ENCODE peak calls at places on chromosomes 4 and X, in six cellular contexts. S is K562, K is GM12878, D is HepG2, G is GM12892, V is H1. R is an unnamed sample.

GRCh38 chr4:5638316-5638715 is 70.0 kb downstream of the EVC2 start:
- DNase-seq in S (no peak), K (no peak), D (no peak), G (no peak), V (no peak), R (no peak)

GRCh38 chr4:86961605-86962295 is 26.9 kb downstream of the AFF1 start:
- DNase-seq in S (peak), K (peak), D (no peak), G (no peak), V (no peak), R (no peak)

GRCh38 chr4:133190098-133190497 is 41.0 kb downstream of the PCDH10 start:
- DNase-seq in S (no peak), K (no peak), D (no peak), G (no peak), V (no peak), R (no peak)

GRCh38 chr4:141686146-141686775 is 49.9 kb downstream of the IL15 start:
- DNase-seq in S (no peak), K (no peak), D (no peak), G (no peak), V (no peak), R (no peak)

GRCh38 chrX:1451676-1452496 is 823 bp downstream of the ASMTL start:
- DNase-seq in S (no peak), K (no peak), D (no peak), G (no peak), V (no peak), R (no peak)

GRCh38 chrX:88397551-88397950 is 349.5 kb upstream of the CPXCR1 start:
- DNase-seq in S (no peak), K (no peak), D (no peak), G (no peak), V (no peak), R (no peak)

GRCh38 chr4:77818667-77819408 is at the start of gene CNOT6L:
- DNase-seq in S (peak), K (no peak), D (no peak), G (peak), V (no peak), R (peak)

GRCh38 chr4:108013332-108013731 is 23.6 kb downstream of the HADH start:
- DNase-seq in S (no peak), K (no peak), D (no peak), G (no peak), V (no peak), R (no peak)

GRCh38 chrX:132631579-132632232 is 142.9 kb upstream of the MBNL3 start:
- DNase-seq in S (peak), K (no peak), D (peak), G (no peak), V (no peak), R (no peak)

GRCh38 chr4:147772459-147772969 is 40.6 kb downstream of the ARHGAP10 start:
- DNase-seq in S (no peak), K (no peak), D (no peak), G (no peak), V (no peak), R (no peak)

GRCh38 chr4:141898336-141898735 is 262.0 kb downstream of the IL15 start:
- DNase-seq in S (no peak), K (no peak), D (no peak), G (no peak), V (no peak), R (no peak)

GRCh38 chr4:41142946-41143720 is 71.2 kb downstream of the APBB2 start:
- DNase-seq in S (no peak), K (no peak), D (no peak), G (no peak), V (no peak), R (no peak)

GRCh38 chr4:159455675-159456235 is 352.9 kb downstream of the RAPGEF2 start:
- DNase-seq in S (peak), K (no peak), D (peak), G (no peak), V (no peak), R (no peak)

GRCh38 chr4:128979934-128980333 is 113.4 kb downstream of the SCLT1 start:
- DNase-seq in S (no peak), K (no peak), D (no peak), G (no peak), V (no peak), R (no peak)

GRCh38 chr4:79034544-79034943 is 95.3 kb upstream of the PAQR3 start:
- DNase-seq in S (no peak), K (no peak), D (no peak), G (no peak), V (no peak), R (no peak)

GRCh38 chr4:4625488-4625887 is 83.6 kb upstream of the STX18 start:
- DNase-seq in S (no peak), K (no peak), D (no peak), G (no peak), V (no peak), R (no peak)

GRCh38 chrX:16892504-16893362 is 22.6 kb upstream of the RBBP7 start:
- DNase-seq in S (peak), K (peak), D (peak), G (peak), V (no peak), R (no peak)

GRCh38 chr4:47990145-47990544 is 26.3 kb downstream of the CNGA1 start:
- DNase-seq in S (no peak), K (no peak), D (no peak), G (no peak), V (no peak), R (no peak)

GRCh38 chr4:98689507-98690174 is 31.2 kb upstream of the TSPAN5 start:
- DNase-seq in S (no peak), K (no peak), D (no peak), G (no peak), V (no peak), R (no peak)

GRCh38 chr4:7430368-7430964 is 4.3 kb downstream of the PSAPL1 start:
- DNase-seq in S (no peak), K (no peak), D (no peak), G (no peak), V (peak), R (no peak)

GRCh38 chrX:82335772-82336171 is 1133.9 kb downstream of the SH3BGRL start:
- DNase-seq in S (no peak), K (no peak), D (no peak), G (no peak), V (no peak), R (no peak)

GRCh38 chrX:107454302-107454701 is 4.8 kb downstream of the FRMPD3 start:
- DNase-seq in S (no peak), K (no peak), D (no peak), G (no peak), V (no peak), R (no peak)

GRCh38 chrX:143095311-143095710 is 69.6 kb downstream of the SPANXN4 start:
- DNase-seq in S (no peak), K (no peak), D (no peak), G (no peak), V (no peak), R (no peak)

GRCh38 chr4:79163981-79164490 is 161.8 kb downstream of the NAA11 start:
- DNase-seq in S (no peak), K (no peak), D (no peak), G (no peak), V (no peak), R (no peak)

GRCh38 chrX:120653000-120653399 is 23.1 kb upstream of the C1GALT1C1 start:
- DNase-seq in S (no peak), K (no peak), D (no peak), G (no peak), V (no peak), R (no peak)

GRCh38 chrX:15908891-15909290 is 54.3 kb upstream of the AP1S2 start:
- DNase-seq in S (no peak), K (no peak), D (peak), G (no peak), V (no peak), R (no peak)

DNA sequence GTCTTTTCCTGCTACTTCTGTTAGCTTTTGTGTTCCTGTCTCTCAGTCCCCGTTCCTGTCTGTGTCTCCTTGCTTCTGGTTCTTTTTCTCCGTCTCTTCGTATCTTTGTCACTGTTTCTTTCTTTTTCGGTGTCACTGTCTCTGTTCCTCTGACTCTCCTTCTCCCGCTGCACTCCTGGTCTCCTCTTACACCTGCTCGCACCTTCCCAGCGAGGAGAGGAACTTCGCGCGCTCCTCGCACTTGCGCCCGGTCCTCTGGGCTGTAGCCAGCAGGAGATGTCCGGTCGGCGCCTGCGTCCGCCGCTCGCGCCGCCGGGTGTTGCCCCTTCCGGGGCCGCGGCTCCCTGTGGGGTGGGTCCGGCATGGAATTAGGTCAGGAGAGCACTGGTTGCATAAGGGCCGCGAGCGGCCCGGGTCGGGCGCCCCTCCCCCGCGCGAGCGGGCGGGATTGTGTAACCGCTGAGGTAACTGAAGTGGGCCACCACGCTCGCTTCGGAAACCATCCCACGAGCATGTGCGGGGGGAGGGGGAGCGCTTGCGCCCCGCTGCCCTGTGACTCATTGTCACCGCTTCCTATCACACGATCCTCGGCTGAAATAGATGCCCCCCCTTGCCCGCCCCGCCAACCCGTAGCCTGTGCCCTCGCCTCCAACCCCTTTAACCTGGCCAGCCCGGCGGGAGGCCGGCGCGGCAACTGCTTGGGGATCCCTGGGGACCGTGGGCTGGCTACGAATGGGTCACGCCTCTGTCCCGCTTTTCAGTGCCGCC is 1.6 kb downstream of the LONRF3 start:
- DNase-seq in S (peak), K (no peak), D (peak), G (peak), V (no peak), R (no peak)
- TF ChIP-seq POLR2A in S (peak), K (no peak), D (peak), G (no peak), V (no peak), R (no peak)

DNA sequence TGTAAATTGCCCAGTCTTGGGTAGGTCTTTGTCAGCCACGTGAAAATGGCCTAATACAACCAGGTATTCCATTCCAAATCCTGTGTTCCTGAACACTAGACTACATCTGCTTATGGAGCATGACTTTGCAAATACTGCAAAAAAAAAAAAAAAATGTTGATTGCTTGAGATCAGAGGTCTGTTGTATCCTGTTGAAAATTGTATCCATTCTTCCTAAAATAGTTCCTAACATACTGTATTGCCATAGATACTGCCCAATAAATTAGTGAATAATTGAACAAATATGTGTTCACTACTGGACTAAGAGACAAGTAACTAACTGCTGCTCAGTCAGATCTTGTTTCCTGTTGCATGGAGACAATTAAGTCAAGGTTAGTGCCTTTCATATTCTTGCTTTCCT is 164.3 kb upstream of the PABPC4L start:
- DNase-seq in S (no peak), K (no peak), D (no peak), G (no peak), V (no peak), R (no peak)
- TF ChIP-seq TAF1 in S (no peak), K (no peak), D (no peak), G (no peak), V (no peak), R (no peak)

GRCh38 chrX:116436358-116436816 is at the start of gene SLC6A14:
- DNase-seq in S (no peak), K (no peak), D (peak), G (no peak), V (no peak), R (no peak)
- TF ChIP-seq POLR2AphosphoS5 in S (no peak), K (no peak), D (peak), G (no peak), V (no peak), R (no peak)

GRCh38 chr4:161696957-161697356 is 466.8 kb downstream of the FSTL5 start:
- DNase-seq in S (no peak), K (no peak), D (no peak), G (no peak), V (peak), R (no peak)
- TF ChIP-seq POLR2A in S (no peak), K (no peak), D (no peak), G (no peak), V (no peak), R (no peak)

GRCh38 chr4:26723216-26723615 is 137.4 kb upstream of the STIM2 start:
- DNase-seq in S (no peak), K (peak), D (no peak), G (no peak), V (no peak), R (no peak)
- TF ChIP-seq TAF1 in S (no peak), K (no peak), D (no peak), G (no peak), V (no peak), R (no peak)

GRCh38 chr4:118995693-118996391 is 107.2 kb downstream of the SYNPO2 start:
- DNase-seq in S (no peak), K (no peak), D (no peak), G (no peak), V (no peak), R (no peak)
- TF ChIP-seq POLR2AphosphoS5 in S (no peak), K (no peak), D (no peak), G (no peak), V (no peak), R (no peak)

GRCh38 chrX:153509592-153509991 is 7.8 kb upstream of the ATP2B3 start:
- DNase-seq in S (no peak), K (no peak), D (no peak), G (no peak), V (no peak), R (no peak)

GRCh38 chrX:153512501-153512893 is 4.9 kb upstream of the ATP2B3 start:
- DNase-seq in S (no peak), K (no peak), D (no peak), G (no peak), V (no peak), R (no peak)

GRCh38 chrX:153507484-153508178 is 9.8 kb upstream of the ATP2B3 start:
- DNase-seq in S (peak), K (no peak), D (peak), G (peak), V (peak), R (peak)

GRCh38 chrX:153511784-153512500 is 5.5 kb upstream of the ATP2B3 start:
- DNase-seq in S (no peak), K (no peak), D (no peak), G (no peak), V (no peak), R (no peak)

GRCh38 chrX:153510383-153510782 is 7.1 kb upstream of the ATP2B3 start:
- DNase-seq in S (no peak), K (no peak), D (no peak), G (no peak), V (no peak), R (no peak)
- TF ChIP-seq POLR2A in S (no peak), K (no peak), D (no peak), G (no peak), V (no peak), R (no peak)